ENCODE peak calls at places on chromosome 11, in six cellular contexts. I is upper lobe of right lung; F is activated effector memory CD4-positive, alpha-beta T cell treated with anti-CD3 and anti-CD28 coated beads, Interleukin-2, amount 50 U/mL, for 16 hours; P is frontal cortex; Y is astrocyte of the hippocampus; G is WERI-Rb-1. V is an unnamed sample.

GRCh38 chr11:48055292-48056132 is 75.2 kb downstream of the PTPRJ start:
- DNase-seq in I (no peak), F (peak), P (no peak), Y (peak), G (no peak), V (peak)

GRCh38 chr11:76805206-76805913 is 22.2 kb downstream of the TSKU start:
- DNase-seq in I (peak), F (peak), P (peak), Y (no peak), G (no peak), V (peak)

GRCh38 chr11:12263141-12263693 is 114.2 kb upstream of the PARVA start:
- DNase-seq in I (no peak), F (no peak), P (no peak), Y (no peak), G (no peak), V (no peak)

GRCh38 chr11:77125191-77125590 is 2.9 kb upstream of the MYO7A start:
- DNase-seq in I (no peak), F (no peak), P (no peak), Y (no peak), G (no peak), V (no peak)

GRCh38 chr11:120752668-120753067 is 241.1 kb downstream of the GRIK4 start:
- DNase-seq in I (no peak), F (no peak), P (no peak), Y (no peak), G (no peak), V (no peak)

GRCh38 chr11:36012410-36012809 is 68.5 kb downstream of the LDLRAD3 start:
- DNase-seq in I (no peak), F (no peak), P (no peak), Y (no peak), G (no peak), V (no peak)

GRCh38 chr11:36131719-36132349 is 157.4 kb downstream of the COMMD9 start:
- DNase-seq in I (no peak), F (no peak), P (peak), Y (peak), G (peak), V (peak)

GRCh38 chr11:85960678-85961077 is 105.5 kb downstream of the CCDC83 start:
- DNase-seq in I (no peak), F (no peak), P (no peak), Y (no peak), G (peak), V (no peak)

GRCh38 chr11:123479048-123479837 is 49.2 kb downstream of the GRAMD1B start:
- DNase-seq in I (no peak), F (no peak), P (no peak), Y (no peak), G (no peak), V (no peak)

GRCh38 chr11:64049509-64049908 is 13.8 kb downstream of the FLRT1 start:
- DNase-seq in I (no peak), F (no peak), P (no peak), Y (no peak), G (no peak), V (no peak)

GRCh38 chr11:107696140-107696539 is 15.7 kb downstream of the SLN start:
- DNase-seq in I (no peak), F (no peak), P (no peak), Y (peak), G (no peak), V (peak)

GRCh38 chr11:76147106-76147735 is 59.1 kb downstream of the WNT11 start:
- DNase-seq in I (no peak), F (no peak), P (no peak), Y (no peak), G (no peak), V (no peak)

GRCh38 chr11:69587454-69588081 is 53.4 kb upstream of the CCND1 start:
- DNase-seq in I (no peak), F (no peak), P (no peak), Y (peak), G (no peak), V (peak)

GRCh38 chr11:120391297-120391696 is 55.1 kb downstream of the ARHGEF12 start:
- DNase-seq in I (no peak), F (no peak), P (peak), Y (peak), G (no peak), V (no peak)